ENCODE peak calls at places on chromosomes 1 and 21, in five cellular contexts. B, S, K, D and F are unnamed samples.

GRCh38 chr1:212983482-212983881 is 32.2 kb downstream of the ANGEL2 start:
- DNase-seq in D (no peak), K (no peak), B (no peak), S (no peak), F (no peak)

GRCh38 chr1:169795687-169796086 is 980 bp upstream of the METTL18 start:
- DNase-seq in D (no peak), K (peak; percentile 2), S (no peak), B (no peak), F (no peak)

GRCh38 chr1:29708818-29709710 is 472.7 kb downstream of the PTPRU start:
- DNase-seq in B (no peak), D (no peak), S (no peak), K (no peak), F (no peak)

GRCh38 chr1:102852583-102852982 is 255.7 kb downstream of the COL11A1 start:
- DNase-seq in B (no peak), S (no peak), D (no peak), K (no peak), F (no peak)

GRCh38 chr1:25031601-25031965 is 101.5 kb upstream of the RUNX3 start:
- DNase-seq in K (no peak), B (no peak), D (no peak), S (no peak), F (no peak)

GRCh38 chr1:44497422-44498170 is 92.5 kb downstream of the RNF220 start:
- DNase-seq in S (no peak), K (no peak), D (no peak), B (no peak), F (no peak)

GRCh38 chr1:151147132-151147503 is 687 bp upstream of the SEMA6C start:
- DNase-seq in B (no peak), K (no peak), S (no peak), D (no peak), F (no peak)

GRCh38 chr1:94463056-94463764 is 45.0 kb downstream of the ABCD3 start:
- DNase-seq in B (no peak), S (no peak), K (no peak), D (no peak), F (no peak)

GRCh38 chr1:172557270-172557669 is 24.3 kb downstream of the SUCO start:
- DNase-seq in B (no peak), D (no peak), S (no peak), K (no peak), F (no peak)

GRCh38 chr1:7013833-7014639 is 228.8 kb downstream of the CAMTA1 start:
- DNase-seq in B (no peak), D (no peak), K (no peak), S (no peak), F (no peak)

GRCh38 chr1:151175910-151176309 is at the start of gene TMOD4:
- DNase-seq in D (no peak), S (no peak), K (no peak), B (no peak), F (no peak)

GRCh38 chr1:201708085-201708512 is 120.9 kb upstream of the IPO9 start:
- DNase-seq in K (no peak), D (no peak), S (no peak), B (no peak), F (peak; percentile 79)

GRCh38 chr1:41861509-41862410 is 57.0 kb downstream of the HIVEP3 start:
- DNase-seq in D (no peak), K (no peak), B (no peak), S (no peak), F (peak; percentile 64)

GRCh38 chr1:33338495-33339211 is 17.8 kb upstream of the A3GALT2 start:
- DNase-seq in D (peak; percentile 82), B (no peak), K (peak; percentile 54), S (no peak), F (peak; percentile 71)

GRCh38 chr1:67535474-67535873 is 105.3 kb upstream of the SERBP1 start:
- DNase-seq in D (peak; percentile 82), K (peak; percentile 85), B (peak; percentile 68), S (peak; percentile 85), F (peak; percentile 75)

GRCh38 chr1:81155131-81155530 is 645.6 kb upstream of the ADGRL2 start:
- DNase-seq in S (no peak), K (no peak), B (no peak), D (no peak), F (no peak)

GRCh38 chr1:184289825-184290550 is 96.8 kb upstream of the C1orf21 start:
- DNase-seq in B (no peak), S (no peak), K (no peak), D (no peak), F (no peak)

GRCh38 chr1:154767315-154768240 is 102.5 kb downstream of the KCNN3 start:
- DNase-seq in K (no peak), S (no peak), B (peak; percentile 72), D (no peak), F (peak; percentile 80)

GRCh38 chr1:18890704-18891103 is 11.7 kb downstream of the ALDH4A1 start:
- DNase-seq in B (peak; percentile 66), K (no peak), D (no peak), S (no peak), F (peak; percentile 62)

GRCh38 chr1:227560393-227560792 is 3.0 kb upstream of the ZNF678 start:
- DNase-seq in B (no peak), S (no peak), D (no peak), K (no peak), F (no peak)

GRCh38 chr1:58762806-58763205 is 21.0 kb downstream of the JUN start:
- DNase-seq in D (no peak), B (no peak), S (no peak), K (no peak), F (no peak)

GRCh38 chr1:63330331-63330916 is 8.1 kb downstream of the FOXD3 start:
- DNase-seq in B (no peak), S (peak; percentile 25), D (no peak), K (no peak), F (no peak)

GRCh38 chr1:195462646-195463045 is 1145.6 kb downstream of the KCNT2 start:
- DNase-seq in B (no peak), S (no peak), K (no peak), D (no peak), F (no peak)

GRCh38 chr1:19476440-19477190 is 8.7 kb downstream of the CAPZB start:
- DNase-seq in K (peak; percentile 34), D (no peak), B (no peak), S (peak; percentile 38), F (no peak)

GRCh38 chr21:32306021-32306780 is 7.5 kb downstream of the MRAP start:
- DNase-seq in B (peak; percentile 88), D (no peak), K (no peak), S (peak; percentile 89), F (peak; percentile 94)

GRCh38 chr1:8970870-8971337 is 25.2 kb downstream of the CA6 start:
- DNase-seq in B (no peak), S (no peak), K (peak; percentile 42), D (no peak), F (no peak)

GRCh38 chr1:25343872-25344271 is 5.7 kb downstream of the TMEM50A start:
- DNase-seq in K (no peak), S (no peak), D (no peak), B (no peak), F (peak; percentile 35)

GRCh38 chr1:186722711-186723309 is 42.6 kb upstream of the PTGS2 start:
- DNase-seq in B (no peak), D (no peak), K (peak; percentile 35), S (peak; percentile 45), F (no peak)

GRCh38 chr1:39258146-39258924 is 53.8 kb downstream of the MACF1 start:
- DNase-seq in S (peak; percentile 72), K (peak; percentile 76), D (peak; percentile 67), B (peak; percentile 62), F (peak; percentile 79)

GRCh38 chr1:156664949-156665411 is 12.2 kb downstream of the NES start:
- DNase-seq in D (no peak), K (peak; percentile 29), B (no peak), S (no peak), F (no peak)

GRCh38 chr1:178575611-178576331 is 62.9 kb downstream of the TEX35 start:
- DNase-seq in D (no peak), B (no peak), K (peak; percentile 30), S (no peak), F (no peak)

GRCh38 chr1:241808265-241808664 is 39.7 kb upstream of the EXO1 start:
- DNase-seq in S (no peak), K (no peak), B (no peak), D (no peak), F (no peak)

GRCh38 chr1:149997585-149998262 is 12.8 kb downstream of the OTUD7B start:
- DNase-seq in K (no peak), B (no peak), D (no peak), S (no peak), F (peak; percentile 34)

GRCh38 chr1:88284066-88284465 is 400.0 kb upstream of the PKN2 start:
- DNase-seq in B (no peak), K (no peak), D (no peak), S (no peak), F (no peak)

GRCh38 chr1:72649974-72650373 is 367.6 kb upstream of the NEGR1 start:
- DNase-seq in K (no peak), D (no peak), B (no peak), S (no peak), F (peak; percentile 16)

GRCh38 chr1:21189906-21190500 is 13.3 kb upstream of the EIF4G3 start:
- DNase-seq in B (no peak), S (no peak), D (no peak), K (no peak), F (no peak)

GRCh38 chr1:116345830-116346229 is 27.2 kb upstream of the ATP1A1 start:
- DNase-seq in S (no peak), D (no peak), B (no peak), K (no peak), F (peak; percentile 17)